ENCODE peak calls at places on chromosomes 6 and 20, in nine cellular contexts. One of them, this sample, is unnamed.
A peak's percentile ranks its signal among the peaks of the same experiment; 100 is the strongest.

GRCh38 chr20:33076662-33077398 is 2.6 kb upstream of the BPIFB4 start:
- DNase-seq in CD4-positive, alpha-beta T cell: no peak
- DNase-seq in keratinocyte: no peak
- DNase-seq in thoracic aorta: no peak
- DNase-seq in fibroblast of mammary gland: no peak
- DNase-seq in PC-3: peak; percentile 39
- DNase-seq in heart left ventricle: no peak
- DNase-seq in left lung: no peak
- DNase-seq in heart right ventricle: no peak
- DNase-seq in this sample: no peak

GRCh38 chr6:7691675-7692452 is 34.0 kb upstream of the BMP6 start:
- DNase-seq in heart left ventricle: no peak
- DNase-seq in fibroblast of mammary gland: peak; percentile 77
- DNase-seq in heart right ventricle: no peak
- DNase-seq in PC-3: peak; percentile 91
- DNase-seq in CD4-positive, alpha-beta T cell: no peak
- DNase-seq in left lung: no peak
- DNase-seq in keratinocyte: peak; percentile 74
- DNase-seq in thoracic aorta: no peak
- DNase-seq in this sample: no peak

GRCh38 chr6:38708483-38708882 is 5.5 kb upstream of the GLO1 start:
- DNase-seq in thoracic aorta: no peak
- DNase-seq in keratinocyte: no peak
- DNase-seq in heart right ventricle: no peak
- DNase-seq in left lung: no peak
- DNase-seq in CD4-positive, alpha-beta T cell: no peak
- DNase-seq in heart left ventricle: no peak
- DNase-seq in PC-3: no peak
- DNase-seq in fibroblast of mammary gland: no peak
- DNase-seq in this sample: no peak

GRCh38 chr6:148967128-148967527 is 220.3 kb downstream of the UST start:
- DNase-seq in thoracic aorta: no peak
- DNase-seq in CD4-positive, alpha-beta T cell: no peak
- DNase-seq in keratinocyte: no peak
- DNase-seq in left lung: no peak
- DNase-seq in fibroblast of mammary gland: no peak
- DNase-seq in heart right ventricle: no peak
- DNase-seq in heart left ventricle: no peak
- DNase-seq in PC-3: no peak
- DNase-seq in this sample: no peak

GRCh38 chr20:62485062-62485700 is 9.4 kb upstream of the GATA5 start:
- DNase-seq in keratinocyte: no peak
- DNase-seq in CD4-positive, alpha-beta T cell: no peak
- DNase-seq in left lung: no peak
- DNase-seq in fibroblast of mammary gland: no peak
- DNase-seq in heart right ventricle: no peak
- DNase-seq in thoracic aorta: no peak
- DNase-seq in PC-3: peak; percentile 22
- DNase-seq in heart left ventricle: peak; percentile 68
- DNase-seq in this sample: no peak

GRCh38 chr6:146582857-146583256 is 15.9 kb upstream of the ADGB start:
- DNase-seq in heart right ventricle: no peak
- DNase-seq in keratinocyte: no peak
- DNase-seq in left lung: peak; percentile 65
- DNase-seq in fibroblast of mammary gland: peak; percentile 24
- DNase-seq in thoracic aorta: no peak
- DNase-seq in heart left ventricle: peak; percentile 66
- DNase-seq in PC-3: no peak
- DNase-seq in CD4-positive, alpha-beta T cell: no peak
- DNase-seq in this sample: no peak

GRCh38 chr6:53831081-53831839 is 36.5 kb downstream of the LRRC1 start:
- DNase-seq in thoracic aorta: no peak
- DNase-seq in keratinocyte: no peak
- DNase-seq in CD4-positive, alpha-beta T cell: no peak
- DNase-seq in fibroblast of mammary gland: no peak
- DNase-seq in PC-3: no peak
- DNase-seq in heart left ventricle: no peak
- DNase-seq in heart right ventricle: no peak
- DNase-seq in left lung: no peak
- DNase-seq in this sample: no peak

GRCh38 chr6:113364781-113365545 is 492.2 kb upstream of the MARCKS start:
- DNase-seq in PC-3: peak; percentile 29
- DNase-seq in keratinocyte: no peak
- DNase-seq in left lung: no peak
- DNase-seq in fibroblast of mammary gland: peak; percentile 59
- DNase-seq in CD4-positive, alpha-beta T cell: no peak
- DNase-seq in heart left ventricle: no peak
- DNase-seq in thoracic aorta: no peak
- DNase-seq in heart right ventricle: no peak
- DNase-seq in this sample: no peak

GRCh38 chr6:152330984-152331383 is 306.2 kb downstream of the SYNE1 start:
- DNase-seq in left lung: no peak
- DNase-seq in CD4-positive, alpha-beta T cell: no peak
- DNase-seq in keratinocyte: no peak
- DNase-seq in PC-3: no peak
- DNase-seq in thoracic aorta: no peak
- DNase-seq in heart right ventricle: no peak
- DNase-seq in heart left ventricle: no peak
- DNase-seq in fibroblast of mammary gland: no peak
- DNase-seq in this sample: no peak

GRCh38 chr6:163151212-163151611 is 263.3 kb upstream of the QKI start:
- DNase-seq in heart right ventricle: no peak
- DNase-seq in thoracic aorta: no peak
- DNase-seq in PC-3: no peak
- DNase-seq in CD4-positive, alpha-beta T cell: no peak
- DNase-seq in left lung: no peak
- DNase-seq in keratinocyte: no peak
- DNase-seq in heart left ventricle: no peak
- DNase-seq in fibroblast of mammary gland: no peak
- DNase-seq in this sample: no peak

GRCh38 chr6:41428995-41429417 is 93.6 kb downstream of the NCR2 start:
- DNase-seq in PC-3: peak; percentile 36
- DNase-seq in left lung: peak; percentile 48
- DNase-seq in heart right ventricle: peak; percentile 32
- DNase-seq in thoracic aorta: no peak
- DNase-seq in heart left ventricle: peak; percentile 61
- DNase-seq in fibroblast of mammary gland: peak; percentile 63
- DNase-seq in CD4-positive, alpha-beta T cell: no peak
- DNase-seq in keratinocyte: no peak
- DNase-seq in this sample: peak; percentile 49

GRCh38 chr6:124772733-124773319 is 189.4 kb upstream of the RNF217 start:
- DNase-seq in fibroblast of mammary gland: no peak
- DNase-seq in thoracic aorta: no peak
- DNase-seq in heart right ventricle: no peak
- DNase-seq in keratinocyte: no peak
- DNase-seq in CD4-positive, alpha-beta T cell: no peak
- DNase-seq in left lung: no peak
- DNase-seq in PC-3: no peak
- DNase-seq in heart left ventricle: no peak
- DNase-seq in this sample: no peak

GRCh38 chr6:138250513-138251247 is 32.4 kb upstream of the PBOV1 start:
- DNase-seq in heart left ventricle: peak; percentile 39
- DNase-seq in CD4-positive, alpha-beta T cell: no peak
- DNase-seq in left lung: peak; percentile 67
- DNase-seq in keratinocyte: peak; percentile 38
- DNase-seq in fibroblast of mammary gland: peak; percentile 95
- DNase-seq in PC-3: no peak
- DNase-seq in thoracic aorta: peak; percentile 36
- DNase-seq in heart right ventricle: no peak
- DNase-seq in this sample: no peak

GRCh38 chr20:30921286-30922071 is 336.0 kb upstream of the DEFB115 start:
- DNase-seq in CD4-positive, alpha-beta T cell: no peak
- DNase-seq in thoracic aorta: no peak
- DNase-seq in fibroblast of mammary gland: no peak
- DNase-seq in left lung: no peak
- DNase-seq in PC-3: no peak
- DNase-seq in heart left ventricle: no peak
- DNase-seq in keratinocyte: no peak
- DNase-seq in heart right ventricle: no peak
- DNase-seq in this sample: peak; percentile 3

GRCh38 chr20:44959082-44959895 is 908 bp downstream of the TOMM34 start:
- DNase-seq in heart left ventricle: no peak
- DNase-seq in thoracic aorta: peak; percentile 30
- DNase-seq in left lung: no peak
- DNase-seq in keratinocyte: no peak
- DNase-seq in fibroblast of mammary gland: peak; percentile 83
- DNase-seq in heart right ventricle: no peak
- DNase-seq in CD4-positive, alpha-beta T cell: no peak
- DNase-seq in PC-3: peak; percentile 94
- DNase-seq in this sample: peak; percentile 38

DNA sequence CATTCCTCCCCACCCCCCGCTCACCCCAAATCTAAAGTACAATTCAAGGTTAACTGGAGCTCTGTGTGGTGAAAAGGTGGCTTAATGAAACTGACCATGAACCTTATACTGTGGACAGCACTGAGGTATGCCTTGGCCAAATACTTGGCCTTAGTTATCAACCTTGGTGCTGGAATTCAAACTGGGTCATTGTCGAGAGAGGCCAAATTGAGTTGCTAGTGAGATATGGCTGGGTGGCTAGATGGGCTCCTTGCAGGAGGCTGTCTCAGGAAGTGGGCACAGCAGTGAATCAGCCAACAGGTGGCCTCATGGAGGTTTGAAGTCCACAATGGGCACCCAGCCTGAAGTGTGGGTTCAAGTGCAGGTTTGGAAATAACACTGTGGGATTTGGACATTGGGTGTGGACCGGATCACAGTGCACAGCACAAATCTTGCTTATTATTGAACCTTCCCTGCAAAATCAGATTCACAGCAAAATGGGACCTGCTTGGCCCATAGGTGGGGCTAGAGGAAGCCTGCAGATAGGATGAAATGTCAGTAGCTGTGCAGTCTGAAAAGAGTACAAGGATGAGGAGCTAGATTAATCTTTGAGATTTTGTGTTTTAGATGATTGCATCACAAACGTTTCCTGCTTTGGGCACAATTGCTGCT is 5.6 kb upstream of the BTBD3 start:
- DNase-seq in CD4-positive, alpha-beta T cell: no peak
- DNase-seq in PC-3: peak; percentile 30
- DNase-seq in keratinocyte: no peak
- DNase-seq in heart right ventricle: no peak
- DNase-seq in heart left ventricle: no peak
- DNase-seq in thoracic aorta: no peak
- DNase-seq in left lung: no peak
- DNase-seq in fibroblast of mammary gland: peak; percentile 24
- DNase-seq in this sample: peak; percentile 22
- TF ChIP-seq CTCF in CD4-positive, alpha-beta T cell: peak; percentile 18
- TF ChIP-seq CTCF in PC-3: peak; percentile 75
- TF ChIP-seq CTCF in keratinocyte: peak; percentile 68
- TF ChIP-seq CTCF in heart right ventricle: peak; percentile 56
- TF ChIP-seq CTCF in heart left ventricle: peak; percentile 28
- TF ChIP-seq CTCF in thoracic aorta: no peak
- TF ChIP-seq CTCF in left lung: peak; percentile 35
- TF ChIP-seq CTCF in fibroblast of mammary gland: peak; percentile 53
- TF ChIP-seq CTCF in this sample: peak; percentile 42

GRCh38 chr6:75488026-75488425 is 5.6 kb downstream of the FILIP1 start:
- DNase-seq in heart right ventricle: no peak
- DNase-seq in thoracic aorta: no peak
- DNase-seq in fibroblast of mammary gland: peak; percentile 78
- DNase-seq in left lung: no peak
- DNase-seq in PC-3: no peak
- DNase-seq in heart left ventricle: no peak
- DNase-seq in keratinocyte: no peak
- DNase-seq in CD4-positive, alpha-beta T cell: no peak
- DNase-seq in this sample: no peak
- TF ChIP-seq CTCF in heart right ventricle: no peak
- TF ChIP-seq CTCF in thoracic aorta: no peak
- TF ChIP-seq CTCF in fibroblast of mammary gland: no peak
- TF ChIP-seq CTCF in left lung: no peak
- TF ChIP-seq CTCF in PC-3: no peak
- TF ChIP-seq CTCF in heart left ventricle: no peak
- TF ChIP-seq CTCF in keratinocyte: no peak
- TF ChIP-seq CTCF in CD4-positive, alpha-beta T cell: no peak
- TF ChIP-seq CTCF in this sample: no peak

GRCh38 chr20:58238490-58238889 is 10.0 kb upstream of the ANKRD60 start:
- DNase-seq in thoracic aorta: no peak
- DNase-seq in heart left ventricle: no peak
- DNase-seq in fibroblast of mammary gland: no peak
- DNase-seq in PC-3: no peak
- DNase-seq in CD4-positive, alpha-beta T cell: no peak
- DNase-seq in heart right ventricle: no peak
- DNase-seq in left lung: no peak
- DNase-seq in keratinocyte: no peak
- DNase-seq in this sample: no peak

GRCh38 chr20:58237318-58238182 is 9.1 kb upstream of the ANKRD60 start:
- DNase-seq in CD4-positive, alpha-beta T cell: no peak
- DNase-seq in left lung: no peak
- DNase-seq in fibroblast of mammary gland: peak; percentile 91
- DNase-seq in keratinocyte: no peak
- DNase-seq in PC-3: peak; percentile 72
- DNase-seq in thoracic aorta: no peak
- DNase-seq in heart right ventricle: no peak
- DNase-seq in heart left ventricle: no peak
- DNase-seq in this sample: no peak

GRCh38 chr20:58236612-58237317 is 8.3 kb upstream of the ANKRD60 start:
- DNase-seq in keratinocyte: no peak
- DNase-seq in heart right ventricle: peak; percentile 77
- DNase-seq in left lung: peak; percentile 68
- DNase-seq in heart left ventricle: peak; percentile 71
- DNase-seq in fibroblast of mammary gland: peak; percentile 66
- DNase-seq in PC-3: peak; percentile 90
- DNase-seq in CD4-positive, alpha-beta T cell: peak; percentile 69
- DNase-seq in thoracic aorta: peak; percentile 26
- DNase-seq in this sample: peak; percentile 85

GRCh38 chr20:58241766-58242465 is 13.5 kb upstream of the ANKRD60 start:
- DNase-seq in CD4-positive, alpha-beta T cell: no peak
- DNase-seq in thoracic aorta: no peak
- DNase-seq in heart left ventricle: no peak
- DNase-seq in fibroblast of mammary gland: no peak
- DNase-seq in keratinocyte: no peak
- DNase-seq in heart right ventricle: no peak
- DNase-seq in left lung: no peak
- DNase-seq in PC-3: no peak
- DNase-seq in this sample: no peak

GRCh38 chr20:58239216-58239615 is 10.8 kb upstream of the ANKRD60 start:
- DNase-seq in heart right ventricle: no peak
- DNase-seq in CD4-positive, alpha-beta T cell: no peak
- DNase-seq in PC-3: no peak
- DNase-seq in fibroblast of mammary gland: no peak
- DNase-seq in left lung: no peak
- DNase-seq in heart left ventricle: no peak
- DNase-seq in thoracic aorta: no peak
- DNase-seq in keratinocyte: no peak
- DNase-seq in this sample: no peak
- TF ChIP-seq CTCF in heart right ventricle: no peak
- TF ChIP-seq CTCF in CD4-positive, alpha-beta T cell: no peak
- TF ChIP-seq CTCF in PC-3: no peak
- TF ChIP-seq CTCF in fibroblast of mammary gland: no peak
- TF ChIP-seq CTCF in left lung: no peak
- TF ChIP-seq CTCF in heart left ventricle: no peak
- TF ChIP-seq CTCF in thoracic aorta: no peak
- TF ChIP-seq CTCF in keratinocyte: no peak
- TF ChIP-seq CTCF in this sample: no peak

DNA sequence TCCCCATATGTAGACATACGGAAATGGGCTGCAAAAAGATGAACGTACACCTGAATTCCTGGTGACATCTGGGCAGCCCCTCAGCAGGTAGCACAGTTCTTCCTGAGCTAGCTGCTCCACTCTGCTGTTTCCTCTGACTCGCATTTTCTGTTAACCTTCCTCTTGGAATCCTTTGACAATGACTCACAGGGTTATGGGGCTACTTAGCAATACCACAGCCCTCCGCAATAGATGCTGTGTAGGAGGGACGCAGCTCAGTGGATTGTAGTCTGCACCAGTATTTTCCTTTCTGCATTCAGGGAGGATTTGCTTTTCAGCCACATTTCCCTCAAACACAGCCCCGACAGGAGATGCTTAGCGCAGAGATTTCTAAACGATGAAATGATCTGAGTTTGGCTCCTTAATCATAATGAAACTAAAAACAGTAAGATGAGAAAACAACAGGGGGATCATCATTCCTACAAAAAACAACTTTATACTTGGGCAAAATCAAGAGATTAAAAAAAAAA is 12.4 kb downstream of the BACH2 start:
- DNase-seq in left lung: peak; percentile 52
- DNase-seq in heart right ventricle: no peak
- DNase-seq in fibroblast of mammary gland: peak; percentile 91
- DNase-seq in PC-3: peak; percentile 90
- DNase-seq in keratinocyte: no peak
- DNase-seq in heart left ventricle: no peak
- DNase-seq in CD4-positive, alpha-beta T cell: no peak
- DNase-seq in thoracic aorta: no peak
- DNase-seq in this sample: no peak
- TF ChIP-seq CTCF in left lung: no peak
- TF ChIP-seq CTCF in heart right ventricle: no peak
- TF ChIP-seq CTCF in fibroblast of mammary gland: peak; percentile 36
- TF ChIP-seq CTCF in PC-3: no peak
- TF ChIP-seq CTCF in keratinocyte: no peak
- TF ChIP-seq CTCF in heart left ventricle: no peak
- TF ChIP-seq CTCF in CD4-positive, alpha-beta T cell: no peak
- TF ChIP-seq CTCF in thoracic aorta: no peak
- TF ChIP-seq CTCF in this sample: no peak